ENCODE peak calls at places on chromosome 11, in seven cellular contexts. D is mammary epithelial cell, J is adipocyte, T is NT2/D1, N is GM23248, R is endodermal cell, P is SK-N-SH. F is an unnamed sample.

GRCh38 chr11:73333626-73334199 is 25.6 kb downstream of the ARHGEF17 start:
- DNase-seq in P (no peak), R (no peak), N (no peak), J (no peak), D (no peak), T (no peak), F (no peak)

GRCh38 chr11:7603031-7603781 is 70.1 kb downstream of the CYB5R2 start:
- DNase-seq in D (no peak), N (peak; percentile 51), R (no peak), J (peak; percentile 82), T (no peak), P (no peak), F (no peak)

GRCh38 chr11:48025983-48026340 is 45.6 kb downstream of the PTPRJ start:
- DNase-seq in P (no peak), N (peak; percentile 35), D (no peak), T (no peak), J (no peak), R (no peak), F (no peak)

GRCh38 chr11:119476666-119477331 is 53.8 kb upstream of the THY1 start:
- DNase-seq in P (no peak), N (no peak), R (peak; percentile 44), J (no peak), D (no peak), T (no peak), F (no peak)

GRCh38 chr11:33895752-33896137 is 3.9 kb upstream of the LMO2 start:
- DNase-seq in P (no peak), N (no peak), R (no peak), T (no peak), J (no peak), D (peak; percentile 67), F (no peak)

GRCh38 chr11:44998051-44998450 is 47.4 kb upstream of the TP53I11 start:
- DNase-seq in D (no peak), N (no peak), J (no peak), R (peak; percentile 39), P (no peak), T (no peak), F (no peak)

GRCh38 chr11:82465481-82465880 is 268.2 kb downstream of the FAM181B start:
- DNase-seq in D (no peak), N (no peak), T (no peak), R (no peak), P (no peak), J (no peak), F (no peak)

GRCh38 chr11:1111545-1112212 is 37.0 kb downstream of the MUC2 start:
- DNase-seq in P (no peak), T (no peak), J (no peak), R (peak; percentile 28), D (no peak), N (no peak), F (no peak)

GRCh38 chr11:126588630-126589491 is 233.4 kb downstream of the ST3GAL4 start:
- DNase-seq in T (no peak), N (no peak), R (no peak), J (no peak), P (no peak), D (no peak), F (no peak)

GRCh38 chr11:122677256-122677655 is 21.7 kb downstream of the UBASH3B start:
- DNase-seq in N (no peak), D (no peak), P (no peak), J (no peak), T (no peak), R (no peak), F (no peak)

GRCh38 chr11:47946682-47947575 is 33.4 kb upstream of the PTPRJ start:
- DNase-seq in R (peak; percentile 77), D (peak; percentile 98), T (no peak), J (peak; percentile 95), P (no peak), N (peak; percentile 98), F (peak; percentile 98)

GRCh38 chr11:118135796-118136165 is 16.8 kb downstream of the SCN4B start:
- DNase-seq in N (no peak), D (no peak), R (no peak), P (no peak), T (no peak), J (no peak), F (no peak)

GRCh38 chr11:114058026-114058706 is 1.3 kb upstream of the ZBTB16 start:
- DNase-seq in J (no peak), R (peak; percentile 78), T (no peak), D (no peak), P (no peak), N (no peak), F (no peak)

GRCh38 chr11:120517390-120518315 is 6.1 kb downstream of the GRIK4 start:
- DNase-seq in T (no peak), D (no peak), J (no peak), P (no peak), R (no peak), N (no peak), F (no peak)

GRCh38 chr11:67022961-67023956 is at the start of gene SYT12:
- DNase-seq in R (peak; percentile 73), P (peak; percentile 77), D (no peak), N (peak; percentile 61), T (no peak), J (peak; percentile 56), F (peak; percentile 37)

GRCh38 chr11:32962016-32962415 is 53.7 kb upstream of the DEPDC7 start:
- DNase-seq in R (no peak), T (no peak), D (no peak), N (peak; percentile 41), J (no peak), P (no peak), F (no peak)

GRCh38 chr11:23112987-23113886 is 253.0 kb upstream of the CCDC179 start:
- DNase-seq in J (peak; percentile 78), D (peak; percentile 41), N (peak; percentile 64), P (peak; percentile 46), T (peak; percentile 27), R (peak; percentile 75), F (peak; percentile 85)

GRCh38 chr11:99383628-99384300 is 363.0 kb downstream of the CNTN5 start:
- DNase-seq in R (no peak), N (no peak), T (no peak), J (no peak), P (no peak), D (no peak), F (no peak)

GRCh38 chr11:133742388-133742787 is 102.9 kb downstream of the SPATA19 start:
- DNase-seq in T (no peak), D (no peak), N (no peak), P (no peak), R (no peak), J (no peak), F (no peak)

GRCh38 chr11:33040127-33040861 is 922 bp downstream of the TCP11L1 start:
- DNase-seq in N (peak; percentile 62), R (no peak), T (no peak), D (peak; percentile 72), J (peak; percentile 45), P (peak; percentile 43), F (peak; percentile 15)

GRCh38 chr11:104011031-104011430 is 25.4 kb upstream of the DDI1 start:
- DNase-seq in P (no peak), N (peak; percentile 30), R (no peak), T (no peak), D (no peak), J (no peak), F (no peak)

GRCh38 chr11:15770798-15771414 is 585.4 kb downstream of the SOX6 start:
- DNase-seq in N (peak; percentile 41), R (peak; percentile 92), D (peak; percentile 28), T (peak; percentile 27), J (peak; percentile 71), P (no peak), F (no peak)

GRCh38 chr11:60831143-60831500 is 10.8 kb upstream of the CCDC86 start:
- DNase-seq in T (peak; percentile 55), D (peak; percentile 72), P (peak; percentile 80), R (peak; percentile 91), J (peak; percentile 91), N (peak; percentile 84), F (peak; percentile 95)

GRCh38 chr11:60825790-60826189 is 16.1 kb upstream of the CCDC86 start:
- DNase-seq in R (no peak), N (no peak), P (no peak), D (no peak), J (no peak), T (no peak), F (no peak)

GRCh38 chr11:60831501-60832079 is 10.3 kb upstream of the CCDC86 start:
- DNase-seq in N (peak; percentile 56), P (peak; percentile 51), R (no peak), T (no peak), J (no peak), D (peak; percentile 74), F (peak; percentile 94)

GRCh38 chr11:60834742-60835141 is 7.2 kb upstream of the CCDC86 start:
- DNase-seq in J (no peak), R (no peak), N (no peak), P (no peak), T (no peak), D (no peak), F (no peak)

GRCh38 chr11:60830478-60831142 is 11.3 kb upstream of the CCDC86 start:
- DNase-seq in D (peak; percentile 67), R (no peak), N (no peak), T (no peak), J (no peak), P (no peak), F (no peak)
- H3K9ac ChIP-seq in D (no peak overlapping the region), R (no peak overlapping the region), N (no peak overlapping the region), T (no peak overlapping the region), J (no peak overlapping the region), P (no peak overlapping the region), F (peak overlapping the region; percentile 25)

GRCh38 chr11:62648967-62649364 is 2.6 kb upstream of the GANAB start:
- DNase-seq in T (no peak), P (no peak), J (no peak), R (no peak), D (no peak), N (no peak), F (no peak)
- H3K9ac ChIP-seq in T (peak overlapping the region; percentile 8), P (no peak overlapping the region), J (no peak overlapping the region), R (no peak overlapping the region), D (no peak overlapping the region), N (no peak overlapping the region), F (no peak overlapping the region)

GRCh38 chr11:128852327-128853023 is 14.6 kb downstream of the KCNJ1 start:
- DNase-seq in N (no peak), D (no peak), R (no peak), J (no peak), P (no peak), T (no peak), F (no peak)

GRCh38 chr11:128857341-128857740 is 9.8 kb downstream of the KCNJ1 start:
- DNase-seq in N (no peak), D (no peak), J (no peak), P (no peak), T (no peak), R (no peak), F (no peak)

GRCh38 chr11:128856241-128856640 is 10.9 kb downstream of the KCNJ1 start:
- DNase-seq in D (no peak), T (no peak), N (no peak), J (no peak), R (no peak), P (no peak), F (no peak)

GRCh38 chr11:128853556-128853955 is 13.5 kb downstream of the KCNJ1 start:
- DNase-seq in D (no peak), J (no peak), T (no peak), P (no peak), R (no peak), N (no peak), F (no peak)

GRCh38 chr11:128854801-128855200 is 12.3 kb downstream of the KCNJ1 start:
- DNase-seq in R (no peak), D (no peak), T (no peak), J (no peak), N (no peak), P (no peak), F (no peak)
- H3K9ac ChIP-seq in R (no peak overlapping the region), D (no peak overlapping the region), T (no peak overlapping the region), J (no peak overlapping the region), N (no peak overlapping the region), P (no peak overlapping the region), F (no peak overlapping the region)

GRCh38 chr11:31815743-31816466 is 4.8 kb upstream of the PAX6 start:
- DNase-seq in D (no peak), J (peak; percentile 32), N (peak; percentile 53), R (peak; percentile 57), T (no peak), P (peak; percentile 41), F (no peak)
- H3K9ac ChIP-seq in D (no peak overlapping the region), J (no peak overlapping the region), N (no peak overlapping the region), R (no peak overlapping the region), T (no peak overlapping the region), P (no peak overlapping the region), F (no peak overlapping the region)